ENCODE peak calls at places on chromosomes 6 and 20, in seven cellular contexts. One of them, this sample, is unnamed.

GRCh38 chr6:84447651-84448050 is 220.2 kb upstream of the CEP162 start:
- DNase-seq in MM.1S: no peak
- DNase-seq in PC-3: no peak
- DNase-seq in hepatocyte: no peak
- DNase-seq in GM23338: peak
- DNase-seq in neural progenitor cell: peak
- DNase-seq in GM23248: no peak
- DNase-seq in this sample: no peak

GRCh38 chr6:67896476-67896875 is 738.6 kb upstream of the ADGRB3 start:
- DNase-seq in MM.1S: no peak
- DNase-seq in PC-3: no peak
- DNase-seq in hepatocyte: no peak
- DNase-seq in GM23338: no peak
- DNase-seq in neural progenitor cell: no peak
- DNase-seq in GM23248: no peak
- DNase-seq in this sample: no peak

GRCh38 chr6:111256646-111257045 is 169.3 kb downstream of the SLC16A10 start:
- DNase-seq in MM.1S: no peak
- DNase-seq in PC-3: peak
- DNase-seq in hepatocyte: no peak
- DNase-seq in GM23338: no peak
- DNase-seq in neural progenitor cell: no peak
- DNase-seq in GM23248: no peak
- DNase-seq in this sample: no peak

GRCh38 chr20:8601542-8601912 is 467.4 kb upstream of the PLCB4 start:
- DNase-seq in MM.1S: no peak
- DNase-seq in PC-3: no peak
- DNase-seq in hepatocyte: peak
- DNase-seq in GM23338: no peak
- DNase-seq in neural progenitor cell: no peak
- DNase-seq in GM23248: no peak
- DNase-seq in this sample: no peak

GRCh38 chr6:166775923-166776220 is 148.8 kb upstream of the RPS6KA2 start:
- DNase-seq in MM.1S: no peak
- DNase-seq in PC-3: no peak
- DNase-seq in hepatocyte: no peak
- DNase-seq in GM23338: no peak
- DNase-seq in neural progenitor cell: no peak
- DNase-seq in GM23248: no peak
- DNase-seq in this sample: no peak

GRCh38 chr6:34152042-34152524 is 6.2 kb upstream of the GRM4 start:
- DNase-seq in MM.1S: no peak
- DNase-seq in PC-3: no peak
- DNase-seq in hepatocyte: no peak
- DNase-seq in GM23338: no peak
- DNase-seq in neural progenitor cell: no peak
- DNase-seq in GM23248: no peak
- DNase-seq in this sample: no peak

GRCh38 chr6:136015531-136015930 is 164.0 kb downstream of the PDE7B start:
- DNase-seq in MM.1S: no peak
- DNase-seq in PC-3: no peak
- DNase-seq in hepatocyte: no peak
- DNase-seq in GM23338: no peak
- DNase-seq in neural progenitor cell: no peak
- DNase-seq in GM23248: no peak
- DNase-seq in this sample: no peak

GRCh38 chr6:109351231-109352132 is 30.8 kb downstream of the CD164 start:
- DNase-seq in MM.1S: no peak
- DNase-seq in PC-3: no peak
- DNase-seq in hepatocyte: no peak
- DNase-seq in GM23338: no peak
- DNase-seq in neural progenitor cell: no peak
- DNase-seq in GM23248: peak
- DNase-seq in this sample: no peak

GRCh38 chr20:14155361-14155760 is 160.0 kb downstream of the MACROD2 start:
- DNase-seq in MM.1S: no peak
- DNase-seq in PC-3: no peak
- DNase-seq in hepatocyte: no peak
- DNase-seq in GM23338: no peak
- DNase-seq in neural progenitor cell: no peak
- DNase-seq in GM23248: no peak
- DNase-seq in this sample: no peak

GRCh38 chr6:7727951-7728854 is 2.3 kb downstream of the BMP6 start:
- DNase-seq in MM.1S: peak
- DNase-seq in PC-3: peak
- DNase-seq in hepatocyte: peak
- DNase-seq in GM23338: peak
- DNase-seq in neural progenitor cell: peak
- DNase-seq in GM23248: peak
- DNase-seq in this sample: no peak

GRCh38 chr6:41894366-41895299 is 542 bp downstream of the USP49 start:
- DNase-seq in MM.1S: no peak
- DNase-seq in PC-3: no peak
- DNase-seq in hepatocyte: peak
- DNase-seq in GM23338: peak
- DNase-seq in neural progenitor cell: peak
- DNase-seq in GM23248: peak
- DNase-seq in this sample: no peak

GRCh38 chr6:152984387-152984872 is 1.6 kb upstream of the FBXO5 start:
- DNase-seq in MM.1S: no peak
- DNase-seq in PC-3: no peak
- DNase-seq in hepatocyte: no peak
- DNase-seq in GM23338: no peak
- DNase-seq in neural progenitor cell: peak
- DNase-seq in GM23248: peak
- DNase-seq in this sample: no peak

GRCh38 chr6:163328411-163328810 is 86.1 kb upstream of the QKI start:
- DNase-seq in MM.1S: no peak
- DNase-seq in PC-3: no peak
- DNase-seq in hepatocyte: no peak
- DNase-seq in GM23338: no peak
- DNase-seq in neural progenitor cell: no peak
- DNase-seq in GM23248: no peak
- DNase-seq in this sample: no peak

GRCh38 chr20:36341331-36342020 is 35.3 kb downstream of the DLGAP4 start:
- DNase-seq in MM.1S: no peak
- DNase-seq in PC-3: no peak
- DNase-seq in hepatocyte: no peak
- DNase-seq in GM23338: no peak
- DNase-seq in neural progenitor cell: no peak
- DNase-seq in GM23248: no peak
- DNase-seq in this sample: no peak

GRCh38 chr6:160798625-160799024 is 96.6 kb downstream of the PLG start:
- DNase-seq in MM.1S: no peak
- DNase-seq in PC-3: no peak
- DNase-seq in hepatocyte: no peak
- DNase-seq in GM23338: no peak
- DNase-seq in neural progenitor cell: no peak
- DNase-seq in GM23248: no peak
- DNase-seq in this sample: no peak

GRCh38 chr6:46781478-46782378 is 11.5 kb upstream of the MEP1A start:
- DNase-seq in MM.1S: peak
- DNase-seq in PC-3: peak
- DNase-seq in hepatocyte: peak
- DNase-seq in GM23338: peak
- DNase-seq in neural progenitor cell: peak
- DNase-seq in GM23248: peak
- DNase-seq in this sample: peak

DNA sequence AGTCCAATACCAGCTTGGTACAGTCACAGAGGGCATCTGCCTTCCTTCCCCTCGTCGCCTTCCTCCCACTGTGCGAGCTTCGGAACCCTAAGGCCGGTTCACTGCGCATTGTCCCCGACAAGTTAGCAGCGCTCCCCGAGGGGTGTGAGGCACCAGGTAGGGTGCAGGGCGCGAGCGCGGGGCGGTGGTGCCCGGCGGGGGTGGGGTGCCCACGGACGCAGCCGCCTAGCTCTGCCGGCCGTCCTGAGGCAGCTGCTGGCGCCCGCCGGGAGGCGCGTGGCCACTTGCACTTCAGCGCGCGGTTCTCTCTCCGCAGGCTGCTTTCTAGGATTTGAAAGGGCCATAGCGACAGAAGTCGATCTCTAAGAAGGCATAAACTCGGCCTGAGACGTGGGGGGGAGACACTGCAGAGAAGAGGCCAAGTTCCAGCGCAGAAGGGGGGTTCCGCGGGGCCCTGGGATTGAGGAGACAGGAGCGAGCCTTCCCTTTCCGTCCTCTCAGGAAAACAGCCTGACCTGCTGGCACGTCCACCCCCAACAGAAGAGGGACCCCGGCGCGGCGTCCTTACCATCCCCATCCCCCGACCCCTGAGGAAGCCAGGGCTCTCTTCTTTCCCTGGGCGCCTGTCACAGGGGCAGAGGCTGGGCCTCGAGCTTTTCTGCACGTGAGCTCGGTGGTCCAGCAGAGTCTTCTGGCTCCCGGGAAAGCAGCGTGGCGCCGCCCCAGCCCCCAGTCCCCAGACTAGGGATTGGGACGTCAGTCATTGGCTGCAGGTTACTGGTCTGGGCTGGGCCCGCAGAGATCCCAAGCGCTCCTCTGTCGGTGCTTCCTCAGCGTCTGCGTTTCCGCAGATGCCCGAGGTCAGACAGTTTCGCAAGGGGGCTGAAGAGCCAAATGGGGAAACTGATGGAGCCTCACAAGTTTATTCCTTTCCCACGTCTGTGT is 15.6 kb upstream of the PRDM13 start:
- DNase-seq in MM.1S: no peak
- DNase-seq in PC-3: no peak
- DNase-seq in hepatocyte: peak
- DNase-seq in GM23338: peak
- DNase-seq in neural progenitor cell: peak
- DNase-seq in GM23248: peak
- DNase-seq in this sample: no peak
- TF ChIP-seq EZH2 in MM.1S: no peak
- TF ChIP-seq EZH2 in PC-3: no peak
- TF ChIP-seq EZH2 in hepatocyte: peak
- TF ChIP-seq EZH2 in GM23338: peak
- TF ChIP-seq EZH2 in neural progenitor cell: peak
- TF ChIP-seq EZH2 in GM23248: no peak
- TF ChIP-seq EZH2 in this sample: no peak

DNA sequence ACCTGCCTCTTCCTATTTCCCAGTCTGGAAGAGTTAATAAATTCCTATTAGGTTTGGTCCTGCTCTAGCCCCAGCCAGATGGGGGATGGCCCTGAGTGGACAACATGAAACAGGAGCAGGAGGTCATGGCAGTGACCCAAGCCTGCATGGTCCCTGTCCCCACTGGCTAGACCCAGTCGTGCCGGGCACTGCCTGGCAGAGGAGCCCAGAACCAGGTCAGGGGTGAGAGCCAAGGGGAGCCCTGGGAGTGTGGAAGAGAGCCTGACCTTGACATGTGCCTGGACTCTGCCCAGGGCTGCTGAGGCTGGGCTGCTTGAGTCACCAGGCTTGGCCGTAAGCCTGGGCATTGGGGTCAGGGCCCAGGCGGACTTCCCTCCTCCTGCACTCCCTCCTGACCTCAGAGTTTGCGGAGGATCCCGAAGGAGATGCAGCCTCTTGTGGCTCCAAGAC is 3.6 kb downstream of the AVP start:
- DNase-seq in MM.1S: no peak
- DNase-seq in PC-3: no peak
- DNase-seq in hepatocyte: no peak
- DNase-seq in GM23338: no peak
- DNase-seq in neural progenitor cell: no peak
- DNase-seq in GM23248: peak
- DNase-seq in this sample: no peak
- TF ChIP-seq EZH2phosphoT487 in MM.1S: no peak
- TF ChIP-seq EZH2phosphoT487 in PC-3: no peak
- TF ChIP-seq EZH2phosphoT487 in hepatocyte: no peak
- TF ChIP-seq EZH2phosphoT487 in GM23338: no peak
- TF ChIP-seq EZH2phosphoT487 in neural progenitor cell: no peak
- TF ChIP-seq EZH2phosphoT487 in GM23248: no peak
- TF ChIP-seq EZH2phosphoT487 in this sample: no peak

GRCh38 chr6:1604347-1604990 is 5.2 kb upstream of the FOXC1 start:
- DNase-seq in MM.1S: peak
- DNase-seq in PC-3: peak
- DNase-seq in hepatocyte: peak
- DNase-seq in GM23338: peak
- DNase-seq in neural progenitor cell: peak
- DNase-seq in GM23248: peak
- DNase-seq in this sample: no peak

GRCh38 chr6:1606533-1607235 is 3.0 kb upstream of the FOXC1 start:
- DNase-seq in MM.1S: no peak
- DNase-seq in PC-3: no peak
- DNase-seq in hepatocyte: no peak
- DNase-seq in GM23338: peak
- DNase-seq in neural progenitor cell: peak
- DNase-seq in GM23248: no peak
- DNase-seq in this sample: no peak

GRCh38 chr6:1604991-1605821 is 4.5 kb upstream of the FOXC1 start:
- DNase-seq in MM.1S: no peak
- DNase-seq in PC-3: no peak
- DNase-seq in hepatocyte: no peak
- DNase-seq in GM23338: peak
- DNase-seq in neural progenitor cell: peak
- DNase-seq in GM23248: peak
- DNase-seq in this sample: no peak

GRCh38 chr6:1607236-1607556 is 2.5 kb upstream of the FOXC1 start:
- DNase-seq in MM.1S: no peak
- DNase-seq in PC-3: no peak
- DNase-seq in hepatocyte: no peak
- DNase-seq in GM23338: no peak
- DNase-seq in neural progenitor cell: no peak
- DNase-seq in GM23248: no peak
- DNase-seq in this sample: no peak

GRCh38 chr6:1605822-1606532 is 3.7 kb upstream of the FOXC1 start:
- DNase-seq in MM.1S: no peak
- DNase-seq in PC-3: no peak
- DNase-seq in hepatocyte: no peak
- DNase-seq in GM23338: peak
- DNase-seq in neural progenitor cell: peak
- DNase-seq in GM23248: peak
- DNase-seq in this sample: no peak
- TF ChIP-seq EZH2 in MM.1S: no peak
- TF ChIP-seq EZH2 in PC-3: no peak
- TF ChIP-seq EZH2 in hepatocyte: peak
- TF ChIP-seq EZH2 in GM23338: peak
- TF ChIP-seq EZH2 in neural progenitor cell: peak
- TF ChIP-seq EZH2 in GM23248: peak
- TF ChIP-seq EZH2 in this sample: no peak

GRCh38 chr20:38392356-38392755 is 42.8 kb downstream of the SNHG17 start:
- DNase-seq in MM.1S: no peak
- DNase-seq in PC-3: peak
- DNase-seq in hepatocyte: no peak
- DNase-seq in GM23338: peak
- DNase-seq in neural progenitor cell: no peak
- DNase-seq in GM23248: no peak
- DNase-seq in this sample: peak

GRCh38 chr20:38383147-38383546 is 36.9 kb downstream of the LBP start:
- DNase-seq in MM.1S: no peak
- DNase-seq in PC-3: no peak
- DNase-seq in hepatocyte: no peak
- DNase-seq in GM23338: no peak
- DNase-seq in neural progenitor cell: no peak
- DNase-seq in GM23248: no peak
- DNase-seq in this sample: no peak

GRCh38 chr20:38386004-38386403 is 39.7 kb downstream of the LBP start:
- DNase-seq in MM.1S: no peak
- DNase-seq in PC-3: no peak
- DNase-seq in hepatocyte: no peak
- DNase-seq in GM23338: no peak
- DNase-seq in neural progenitor cell: no peak
- DNase-seq in GM23248: no peak
- DNase-seq in this sample: no peak

GRCh38 chr20:38386852-38387251 is 40.6 kb downstream of the LBP start:
- DNase-seq in MM.1S: no peak
- DNase-seq in PC-3: no peak
- DNase-seq in hepatocyte: no peak
- DNase-seq in GM23338: no peak
- DNase-seq in neural progenitor cell: no peak
- DNase-seq in GM23248: no peak
- DNase-seq in this sample: no peak

GRCh38 chr20:38387953-38388352 is 41.7 kb downstream of the LBP start:
- DNase-seq in MM.1S: no peak
- DNase-seq in PC-3: peak
- DNase-seq in hepatocyte: no peak
- DNase-seq in GM23338: peak
- DNase-seq in neural progenitor cell: no peak
- DNase-seq in GM23248: no peak
- DNase-seq in this sample: no peak
- TF ChIP-seq EZH2phosphoT487 in MM.1S: no peak
- TF ChIP-seq EZH2phosphoT487 in PC-3: no peak
- TF ChIP-seq EZH2phosphoT487 in hepatocyte: no peak
- TF ChIP-seq EZH2phosphoT487 in GM23338: no peak
- TF ChIP-seq EZH2phosphoT487 in neural progenitor cell: no peak
- TF ChIP-seq EZH2phosphoT487 in GM23248: no peak
- TF ChIP-seq EZH2phosphoT487 in this sample: no peak